ENCODE peak calls at places on chromosomes 7 and 10, in five cellular contexts. W is right cardiac atrium; U is CD8-positive, alpha-beta T cell; T is CD4-positive, alpha-beta memory T cell; I is Panc1. Q is an unnamed sample. For H3K4me1, the result is how much of the 10 kb centered on the place peaks cover.

GRCh38 chr10:132710036-132710686 is 75.8 kb downstream of the NKX6-2 start:
- DNase-seq in U (no peak), I (no peak), W (peak), T (no peak), Q (no peak)

GRCh38 chr10:60963441-60964256 is 19.7 kb upstream of the RHOBTB1 start:
- DNase-seq in W (no peak), U (no peak), I (no peak), T (no peak), Q (no peak)

GRCh38 chr7:19587291-19587690 is 121.5 kb downstream of the POLR1F start:
- DNase-seq in U (no peak), W (no peak), I (no peak), T (no peak), Q (peak)

GRCh38 chr7:104410742-104411141 is 82.3 kb downstream of the LHFPL3 start:
- DNase-seq in T (no peak), W (no peak), I (no peak), U (no peak), Q (no peak)

GRCh38 chr10:121113385-121113696 is 262.2 kb downstream of the WDR11 start:
- DNase-seq in U (no peak), T (no peak), W (no peak), I (no peak), Q (no peak)

GRCh38 chr10:68987611-68988010 is 992 bp upstream of the KIFBP start:
- DNase-seq in U (no peak), W (no peak), T (no peak), I (no peak), Q (no peak)

GRCh38 chr7:150949564-150949963 is 28.6 kb downstream of the KCNH2 start:
- DNase-seq in I (no peak), W (no peak), T (no peak), U (no peak), Q (no peak)

GRCh38 chr10:98268694-98269386 is 846 bp upstream of the LOXL4 start:
- DNase-seq in W (no peak), U (no peak), I (no peak), T (no peak), Q (no peak)

GRCh38 chr10:5524721-5525531 is at the start of gene CALML3:
- DNase-seq in T (no peak), W (no peak), I (no peak), U (no peak), Q (no peak)

GRCh38 chr10:53664620-53665019 is 892.0 kb upstream of the MBL2 start:
- DNase-seq in T (no peak), W (no peak), I (no peak), U (no peak), Q (no peak)

DNA sequence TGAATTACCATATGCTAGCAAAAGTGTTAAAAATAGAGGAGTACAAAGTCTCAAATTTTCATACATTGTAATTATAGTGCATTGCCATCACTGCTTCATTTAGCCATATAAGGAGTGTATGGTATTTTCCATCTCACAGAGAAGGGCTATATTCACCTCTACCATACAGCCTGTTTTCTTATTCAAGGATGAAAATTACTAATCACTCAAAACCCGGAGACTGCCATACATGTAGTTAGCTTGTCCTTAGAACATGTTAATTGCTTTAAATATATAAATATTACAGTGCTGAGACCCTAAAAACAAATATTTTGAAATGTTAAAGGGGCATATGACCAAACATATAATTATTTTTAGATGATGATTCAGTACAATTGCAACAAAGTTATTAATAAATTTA is 49.4 kb downstream of the CPEB3 start:
- DNase-seq in U (no peak), W (no peak), I (no peak), T (no peak), Q (no peak)
- H3K27ac ChIP-seq in U (no peak), W (peak), I (no peak), T (no peak), Q (no peak)

DNA sequence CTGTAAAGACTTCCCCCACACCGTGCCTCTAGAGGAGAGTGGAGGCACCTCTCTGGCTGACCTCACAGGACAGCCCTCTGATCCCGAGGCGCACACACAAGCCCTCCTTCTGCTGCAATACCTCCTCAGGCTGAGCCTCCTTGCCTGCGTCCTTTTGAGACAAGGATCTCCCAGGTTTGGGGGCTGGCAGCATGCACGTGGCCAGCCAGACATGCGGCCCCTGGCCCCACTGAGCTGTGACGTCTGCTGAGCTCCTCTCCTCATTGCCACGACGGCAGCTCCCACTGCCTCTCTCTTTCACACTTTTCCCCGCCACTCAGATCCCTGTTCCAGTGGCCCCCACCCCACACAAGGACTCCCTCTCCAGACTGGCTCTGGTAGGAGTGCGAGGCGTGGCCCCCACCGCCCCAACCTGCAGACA is 12.2 kb upstream of the DNAAF5 start:
- DNase-seq in W (no peak), U (no peak), T (no peak), I (no peak), Q (no peak)
- H3K4me3 ChIP-seq in W (no peak), U (no peak), T (no peak), I (no peak), Q (no peak)

GRCh38 chr7:116539879-116540278 is 15.0 kb downstream of the CAV1 start:
- DNase-seq in W (no peak), I (no peak), T (no peak), U (no peak), Q (no peak)
- H3K4me1 ChIP-seq in W (under half), I (half or more), T (under half), U (under half), Q (under half)

GRCh38 chr7:31782411-31782991 is 95.5 kb downstream of the PPP1R17 start:
- DNase-seq in I (peak), W (peak), T (no peak), U (no peak), Q (no peak)

GRCh38 chr7:31788445-31788844 is 101.4 kb downstream of the PPP1R17 start:
- DNase-seq in W (no peak), I (no peak), U (no peak), T (no peak), Q (no peak)

GRCh38 chr7:31783221-31783620 is 96.2 kb downstream of the PPP1R17 start:
- DNase-seq in I (no peak), U (no peak), W (no peak), T (no peak), Q (no peak)

GRCh38 chr7:31788891-31789680 is 102.1 kb downstream of the PPP1R17 start:
- DNase-seq in I (no peak), U (no peak), W (no peak), T (no peak), Q (no peak)

GRCh38 chr7:31785081-31785480 is 98.1 kb downstream of the PPP1R17 start:
- DNase-seq in I (no peak), W (peak), T (no peak), U (no peak), Q (no peak)
- H3K27ac ChIP-seq in I (no peak), W (no peak), T (no peak), U (no peak), Q (no peak)

DNA sequence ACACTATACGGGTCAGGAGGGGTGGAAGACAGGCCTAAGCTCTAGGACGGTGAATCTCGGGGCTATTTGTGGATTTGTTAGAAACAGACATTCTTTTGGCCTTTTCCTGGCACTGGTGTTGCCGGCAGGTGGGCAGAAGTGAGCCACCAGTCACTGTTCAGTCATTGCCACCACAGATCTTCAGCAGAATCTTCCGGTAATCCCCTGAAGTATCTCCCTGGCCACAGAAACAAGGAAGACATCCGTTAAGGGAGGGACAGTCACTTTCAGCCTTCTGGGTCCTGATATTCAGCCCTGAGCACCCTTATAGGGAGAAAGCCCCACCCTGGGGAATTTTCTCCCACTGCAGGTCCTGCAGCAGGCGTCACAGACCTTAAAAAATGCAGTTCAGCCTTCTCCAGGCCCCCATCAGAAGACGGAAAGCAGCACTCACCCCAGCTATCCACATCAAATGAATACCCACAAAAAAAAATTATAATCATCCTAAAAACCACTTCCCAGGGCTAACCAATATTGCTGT is 23.2 kb downstream of the PLAC9 start:
- DNase-seq in T (no peak), U (no peak), I (no peak), W (no peak), Q (no peak)
- H3K4me3 ChIP-seq in T (no peak), U (no peak), I (no peak), W (no peak), Q (no peak)

GRCh38 chr7:73740212-73740611 is 1.6 kb upstream of the ABHD11 start:
- DNase-seq in W (no peak), U (no peak), T (no peak), I (no peak), Q (no peak)
- H3K4me1 ChIP-seq in W (under half), U (under half), T (under half), I (half or more), Q (under half)